ENCODE peak calls at places on chromosomes 4 and X, in nine cellular contexts. C is stomach, E is sigmoid colon, A is upper lobe of left lung, X is GM12878, D is HepG2, Z is SK-N-SH, Y is ovary, W is transverse colon. F is an unnamed sample. For H3K36me3, the result is how much of the 10 kb centered on the place peaks cover.

GRCh38 chrX:11611161-11611560 is 54.6 kb downstream of the ARHGAP6 start:
- DNase-seq in E (no peak), Z (no peak), A (no peak), Y (no peak), C (no peak), W (no peak), X (no peak), D (no peak), F (no peak)

GRCh38 chrX:107672955-107673378 is 44.7 kb downstream of the PRPS1 start:
- DNase-seq in A (peak), C (peak), W (peak), Z (peak), Y (peak), E (peak), D (peak), X (no peak), F (peak)

GRCh38 chrX:33908898-33909297 is 223.2 kb downstream of the FAM47A start:
- DNase-seq in C (no peak), Z (no peak), X (no peak), A (no peak), W (no peak), Y (no peak), E (no peak), D (no peak), F (no peak)

GRCh38 chr4:184274288-184274951 is 56.7 kb upstream of the ENPP6 start:
- DNase-seq in X (no peak), Y (no peak), C (no peak), A (peak), D (no peak), W (no peak), Z (no peak), E (no peak), F (no peak)

GRCh38 chrX:126820700-126821420 is 1.3 kb downstream of the PRR32 start:
- DNase-seq in D (no peak), Y (no peak), A (no peak), W (no peak), E (no peak), C (no peak), Z (no peak), X (no peak), F (no peak)

GRCh38 chr4:6265546-6265945 is 4.1 kb upstream of the WFS1 start:
- DNase-seq in C (no peak), Y (no peak), E (no peak), Z (no peak), D (no peak), A (no peak), W (no peak), X (no peak), F (no peak)

GRCh38 chr4:5110901-5111300 is 59.6 kb downstream of the STK32B start:
- DNase-seq in A (no peak), X (no peak), C (no peak), Y (no peak), Z (no peak), E (no peak), W (no peak), D (no peak), F (no peak)

GRCh38 chr4:48490012-48490679 is at the start of gene ZAR1:
- DNase-seq in X (no peak), Y (no peak), C (no peak), W (no peak), A (no peak), D (no peak), Z (no peak), E (no peak), F (no peak)

GRCh38 chr4:165077034-165077578 is 23.4 kb downstream of the TRIM75 start:
- DNase-seq in A (no peak), Y (no peak), C (no peak), X (no peak), D (no peak), Z (no peak), W (peak), E (no peak), F (no peak)

GRCh38 chr4:11669156-11669555 is 240.5 kb upstream of the HS3ST1 start:
- DNase-seq in Y (no peak), D (no peak), E (no peak), Z (no peak), C (no peak), W (no peak), X (no peak), A (no peak), F (no peak)

GRCh38 chr4:77203380-77204197 is 46.6 kb downstream of the CCNG2 start:
- DNase-seq in Z (peak), X (peak), W (peak), C (peak), D (peak), A (no peak), Y (peak), E (peak), F (no peak)

GRCh38 chr4:80540785-80541469 is 205.4 kb downstream of the CFAP299 start:
- DNase-seq in D (no peak), W (no peak), E (no peak), X (peak), Z (no peak), Y (no peak), C (no peak), A (no peak), F (no peak)

GRCh38 chr4:52372747-52373146 is 286.4 kb downstream of the USP46 start:
- DNase-seq in W (no peak), D (no peak), C (no peak), Z (no peak), Y (no peak), A (no peak), E (no peak), X (no peak), F (no peak)

GRCh38 chr4:62771656-62772557 is 1571.8 kb downstream of the ADGRL3 start:
- DNase-seq in W (no peak), A (no peak), Z (no peak), X (no peak), D (no peak), Y (no peak), C (no peak), E (no peak), F (no peak)

GRCh38 chrX:149199734-149200133 is 305.4 kb downstream of the IDS start:
- DNase-seq in C (no peak), E (no peak), A (no peak), Y (no peak), D (no peak), Z (no peak), W (no peak), X (no peak), F (no peak)

GRCh38 chr4:175540151-175540550 is 271.9 kb downstream of the GPM6A start:
- DNase-seq in D (no peak), W (no peak), X (no peak), E (no peak), C (no peak), Z (no peak), A (no peak), Y (no peak), F (no peak)

GRCh38 chr4:76977731-76978350 is 28.3 kb downstream of the SEPTIN11 start:
- DNase-seq in E (no peak), Z (no peak), C (no peak), Y (no peak), D (no peak), A (no peak), W (no peak), X (no peak), F (no peak)

GRCh38 chrX:37330642-37331041 is 18.5 kb upstream of the PRRG1 start:
- DNase-seq in D (no peak), X (no peak), A (no peak), E (no peak), Y (no peak), Z (no peak), C (no peak), W (no peak), F (no peak)

GRCh38 chrX:37331546-37331945 is 17.6 kb upstream of the PRRG1 start:
- DNase-seq in C (no peak), W (no peak), Z (no peak), E (no peak), A (no peak), Y (no peak), X (no peak), D (no peak), F (no peak)

GRCh38 chrX:37332987-37333658 is 16.0 kb upstream of the PRRG1 start:
- DNase-seq in E (no peak), C (no peak), D (no peak), Y (no peak), X (no peak), W (no peak), Z (no peak), A (no peak), F (no peak)
- H3K4me3 ChIP-seq in E (no peak), C (no peak), D (peak), Y (no peak), X (no peak), W (no peak), Z (no peak), A (no peak), F (no peak)

GRCh38 chr4:121697626-121698025 is 846 bp upstream of the ANXA5 start:
- DNase-seq in X (no peak), E (no peak), W (no peak), D (no peak), A (no peak), C (no peak), Z (no peak), Y (no peak), F (no peak)

GRCh38 chr4:121698119-121698732 is 1.4 kb upstream of the ANXA5 start:
- DNase-seq in Y (peak), A (no peak), E (no peak), X (no peak), C (no peak), W (no peak), D (no peak), Z (no peak), F (no peak)

GRCh38 chr4:121693450-121693849 is 3.3 kb downstream of the ANXA5 start:
- DNase-seq in A (no peak), Z (no peak), X (no peak), W (no peak), D (no peak), E (no peak), Y (no peak), C (no peak), F (no peak)

GRCh38 chr4:121696641-121697461 is at the start of gene ANXA5:
- DNase-seq in E (peak), A (peak), Y (peak), Z (peak), C (peak), W (peak), D (peak), X (no peak), F (peak)

GRCh38 chr4:121696140-121696640 is 590 bp downstream of the ANXA5 start:
- DNase-seq in A (peak), E (peak), Z (peak), X (no peak), D (peak), Y (peak), W (peak), C (peak), F (peak)
- TF ChIP-seq EP300 in A (peak), E (no peak), Z (no peak), X (no peak), D (no peak), Y (no peak), W (no peak), C (no peak), F (no peak)

GRCh38 chr4:156193800-156194199 is 240.1 kb upstream of the CTSO start:
- DNase-seq in D (no peak), X (no peak), W (peak), E (peak), Y (no peak), Z (no peak), A (no peak), C (no peak), F (no peak)
- H3K36me3 ChIP-seq in D (under half), X (under half), W (under half), E (under half), Y (under half), Z (under half), A (under half), C (under half), F (under half)

GRCh38 chr4:86848732-86849617 is at the start of gene SLC10A6:
- DNase-seq in C (no peak), W (no peak), Z (no peak), D (no peak), X (no peak), Y (no peak), A (no peak), E (no peak), F (no peak)
- H3K4me3 ChIP-seq in C (peak), W (no peak), Z (no peak), D (no peak), X (no peak), Y (no peak), A (no peak), E (no peak), F (peak)

F was measured in suprapubic skin.